ENCODE peak calls at places on chromosomes 13 and 19, in seven cellular contexts. M is tibial nerve, W is heart left ventricle, F is uterus, Q is esophagus muscularis mucosa, A is endothelial cell of umbilical vein, T is prostate gland. Y is an unnamed sample.
A peak's percentile ranks its signal among the peaks of the same experiment; 100 is the strongest.

GRCh38 chr19:9086761-9087160 is at the start of gene OR1M1:
- DNase-seq in T (no peak), W (no peak), F (no peak), M (no peak), A (no peak), Q (no peak), Y (no peak)

GRCh38 chr19:17797397-17798201 is 2.7 kb downstream of the B3GNT3 start:
- DNase-seq in M (no peak), F (no peak), A (no peak), T (peak; percentile 47), W (no peak), Q (no peak), Y (no peak)

GRCh38 chr13:50124536-50125305 is 109.5 kb downstream of the KCNRG start:
- DNase-seq in M (peak; percentile 93), T (peak; percentile 97), Q (no peak), W (peak; percentile 98), A (no peak), F (peak; percentile 98), Y (peak; percentile 98)

GRCh38 chr13:87923713-87924112 is 252.5 kb downstream of the SLITRK5 start:
- DNase-seq in A (no peak), M (no peak), F (no peak), T (no peak), W (no peak), Q (no peak), Y (no peak)

GRCh38 chr13:67048793-67049150 is 181.4 kb downstream of the PCDH9 start:
- DNase-seq in M (no peak), Q (no peak), W (no peak), T (no peak), A (no peak), F (no peak), Y (no peak)

GRCh38 chr19:38930776-38931761 is at the start of gene MRPS12:
- DNase-seq in F (peak; percentile 98), M (peak; percentile 99), T (peak; percentile 99), Q (peak; percentile 100), W (peak; percentile 99), A (peak; percentile 99), Y (no peak)

GRCh38 chr13:46075811-46076210 is 23.3 kb upstream of the ZC3H13 start:
- DNase-seq in W (no peak), M (no peak), A (no peak), Q (no peak), T (no peak), F (no peak), Y (no peak)

GRCh38 chr13:74528751-74529513 is 394.7 kb upstream of the KLF12 start:
- DNase-seq in Q (no peak), M (no peak), F (no peak), W (no peak), T (no peak), A (no peak), Y (no peak)

GRCh38 chr13:30730526-30730925 is 4.8 kb upstream of the ALOX5AP start:
- DNase-seq in M (no peak), Q (no peak), T (no peak), A (no peak), W (no peak), F (no peak), Y (no peak)

GRCh38 chr19:1377176-1377964 is 6.3 kb upstream of the NDUFS7 start:
- DNase-seq in A (no peak), Q (no peak), M (no peak), W (no peak), T (no peak), F (no peak), Y (no peak)

GRCh38 chr13:112870737-112871287 is 98.2 kb upstream of the MCF2L start:
- DNase-seq in W (no peak), M (no peak), F (no peak), Q (no peak), A (no peak), T (no peak), Y (no peak)

GRCh38 chr13:50127017-50127725 is 111.9 kb downstream of the KCNRG start:
- DNase-seq in A (no peak), W (peak; percentile 62), M (peak; percentile 59), F (peak; percentile 52), T (no peak), Q (no peak), Y (peak; percentile 87)

GRCh38 chr19:17332677-17333581 is 1.7 kb downstream of the ANO8 start:
- DNase-seq in A (peak; percentile 45), M (no peak), Q (no peak), F (no peak), W (no peak), T (no peak), Y (peak; percentile 82)

GRCh38 chr13:43478178-43478577 is 308.6 kb downstream of the ENOX1 start:
- DNase-seq in W (no peak), Q (no peak), A (peak; percentile 57), F (no peak), M (no peak), T (no peak), Y (no peak)

GRCh38 chr13:113176292-113176691 is 17.8 kb downstream of the PROZ start:
- DNase-seq in W (no peak), T (no peak), M (no peak), A (no peak), Q (no peak), F (no peak), Y (no peak)

GRCh38 chr19:34994643-34995471 is 5.3 kb upstream of the GRAMD1A start:
- DNase-seq in W (no peak), Q (no peak), F (no peak), M (no peak), T (peak; percentile 80), A (peak; percentile 80), Y (peak; percentile 86)

GRCh38 chr13:107331359-107331758 is 763.4 kb upstream of the ARGLU1 start:
- DNase-seq in M (no peak), F (no peak), A (no peak), Q (no peak), T (no peak), W (no peak), Y (no peak)

GRCh38 chr13:95315752-95316151 is 14.5 kb upstream of the ABCC4 start:
- DNase-seq in M (no peak), Q (no peak), F (no peak), W (no peak), T (no peak), A (no peak), Y (no peak)

GRCh38 chr13:24683370-24683769 is 3.2 kb downstream of the ATP12A start:
- DNase-seq in A (no peak), F (no peak), M (no peak), W (no peak), Q (no peak), T (no peak), Y (no peak)

GRCh38 chr13:24683833-24684599 is 3.8 kb downstream of the ATP12A start:
- DNase-seq in M (peak; percentile 59), A (peak; percentile 28), Q (no peak), T (peak; percentile 39), F (no peak), W (peak; percentile 58), Y (peak; percentile 76)

GRCh38 chr13:24685314-24685713 is 5.1 kb downstream of the ATP12A start:
- DNase-seq in Q (no peak), T (no peak), M (no peak), A (no peak), F (no peak), W (no peak), Y (no peak)

GRCh38 chr13:24682353-24682752 is 2.1 kb downstream of the ATP12A start:
- DNase-seq in W (no peak), M (no peak), F (no peak), T (no peak), A (no peak), Q (no peak), Y (no peak)

GRCh38 chr13:24684600-24684998 is 4.4 kb downstream of the ATP12A start:
- DNase-seq in F (no peak), W (no peak), Q (no peak), M (no peak), A (no peak), T (no peak), Y (no peak)
- H3K4me1 ChIP-seq in F (peaks cover 9% of the 10 kb centered on the region), W (peaks cover 21% of the 10 kb centered on the region), Q (peaks cover 19% of the 10 kb centered on the region), M (peaks cover 26% of the 10 kb centered on the region), A (no peaks in the 10 kb centered on the region), T (no peaks in the 10 kb centered on the region), Y (peaks cover 22% of the 10 kb centered on the region)

DNA sequence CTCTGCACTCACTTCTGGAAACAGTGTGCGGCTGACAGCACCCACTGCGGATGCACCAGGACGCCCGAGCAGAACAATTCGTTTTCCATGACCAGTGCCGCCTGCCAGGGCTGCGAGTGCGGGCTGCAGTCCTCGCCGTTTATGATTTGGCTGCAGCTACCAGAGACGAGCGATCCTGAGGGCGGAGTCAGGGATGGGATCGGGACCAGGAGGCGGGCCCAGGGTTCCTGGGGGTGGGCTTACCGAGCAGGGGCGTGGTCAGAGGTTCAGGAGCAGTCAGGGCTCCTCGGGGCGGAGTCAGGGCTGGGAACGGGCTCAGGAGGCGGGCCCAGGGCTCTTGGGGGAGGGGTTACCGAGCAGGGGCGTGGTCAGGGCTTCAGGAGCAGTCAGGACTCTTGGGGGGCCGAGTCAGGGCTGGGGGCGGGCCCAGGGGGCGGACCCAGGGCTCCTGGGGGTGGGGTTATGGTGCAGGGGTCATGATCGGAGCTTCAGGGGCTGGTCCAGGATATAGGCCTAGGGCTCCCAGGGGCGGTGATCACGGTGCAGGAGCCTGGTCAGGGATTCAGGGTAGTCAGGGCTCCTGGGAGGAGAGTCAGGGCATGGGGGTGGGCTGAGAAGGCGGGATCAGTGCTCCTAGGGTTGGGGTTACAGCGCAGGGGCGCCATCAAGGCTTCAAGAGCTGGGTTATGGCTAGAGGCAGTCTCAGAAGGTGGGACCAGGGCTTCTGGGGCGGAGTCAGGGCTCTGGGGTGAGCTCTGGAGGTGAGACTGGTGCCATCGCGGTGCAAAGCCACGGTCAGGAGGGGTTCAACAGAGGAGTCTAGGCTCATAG is 1.7 kb downstream of the KLK4 start:
- DNase-seq in F (peak; percentile 19), Q (no peak), W (no peak), M (peak; percentile 40), T (peak; percentile 92), A (peak; percentile 47), Y (peak; percentile 39)
- TF ChIP-seq POLR2A in F (no peak), Q (no peak), W (no peak), M (no peak), T (peak; percentile 56), A (no peak), Y (no peak)

GRCh38 chr19:45446944-45447343 is 20.9 kb upstream of the FOSB start:
- DNase-seq in T (peak; percentile 79), F (no peak), W (no peak), M (no peak), Q (no peak), A (no peak), Y (no peak)
- H3K4me1 ChIP-seq in T (no peaks in the 10 kb centered on the region), F (peaks cover 6% of the 10 kb centered on the region), W (peaks cover 37% of the 10 kb centered on the region), M (peaks cover 32% of the 10 kb centered on the region), Q (peaks cover 87% of the 10 kb centered on the region), A (peaks cover 37% of the 10 kb centered on the region), Y (peaks cover 58% of the 10 kb centered on the region)

DNA sequence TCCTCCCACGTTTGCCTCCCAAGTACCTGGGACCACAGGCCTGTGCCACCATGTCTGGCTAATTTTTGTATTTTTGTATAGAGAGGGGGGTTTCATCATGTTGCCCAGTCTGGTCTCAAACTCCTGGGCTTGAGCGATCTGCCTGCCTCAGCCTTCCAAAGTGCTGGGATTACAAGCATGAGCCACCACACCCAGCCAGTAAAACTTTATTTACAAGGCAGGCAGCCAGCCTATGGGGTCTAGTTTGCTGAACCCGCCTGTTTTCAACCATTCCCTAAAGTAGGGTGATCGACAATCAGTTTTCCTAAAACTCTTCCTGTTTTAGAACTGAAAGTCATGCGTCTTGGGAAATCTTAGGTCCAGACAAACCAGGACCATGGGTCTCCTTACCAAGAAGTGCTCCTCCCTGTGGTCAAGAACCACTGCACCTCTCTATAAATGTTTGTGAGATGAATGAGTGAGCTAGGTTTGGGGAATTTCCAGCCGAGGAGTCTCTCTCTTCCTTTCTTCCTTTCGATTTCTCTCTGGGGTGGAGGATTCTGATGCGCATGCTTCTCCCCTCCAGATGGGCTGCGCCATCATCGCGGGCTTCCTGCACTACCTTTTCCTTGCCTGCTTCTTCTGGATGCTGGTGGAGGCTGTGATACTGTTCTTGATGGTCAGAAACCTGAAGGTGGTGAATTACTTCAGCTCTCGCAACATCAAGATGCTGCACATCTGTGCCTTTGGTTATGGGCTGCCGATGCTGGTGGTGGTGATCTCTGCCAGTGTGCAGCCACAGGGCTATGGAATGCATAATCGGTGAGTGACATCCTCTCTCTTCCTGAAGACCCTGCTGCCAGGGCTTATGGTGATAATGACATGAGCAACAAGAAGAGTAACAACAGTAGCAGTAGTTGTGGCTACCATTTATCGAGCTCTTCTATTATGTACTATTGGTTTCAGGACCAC is 38.7 kb downstream of the ADGRE1 start:
- DNase-seq in T (no peak), A (no peak), W (no peak), F (no peak), Q (no peak), M (no peak), Y (no peak)
- TF ChIP-seq POLR2A in T (no peak), A (no peak), W (no peak), F (no peak), Q (no peak), M (no peak), Y (no peak)